ENCODE peak calls at places on chromosomes 12 and 14, in nine cellular contexts. Z is stimulated activated CD4-positive, alpha-beta T cell treated with anti-CD3 and anti-CD28 coated beads, Interleukin-4, amount 100 ng/mL, for 24 hours; S is activated gamma-delta T cell; I is BJ; H is Daoy; D is LNCaP clone FGC; E is neural progenitor cell; R is amniotic stem cell; P is NCI-H1092. V is an unnamed sample.

GRCh38 chr12:53219116-53219955 is 12.3 kb upstream of the ITGB7 start:
- DNase-seq in Z (peak), S (no peak), I (no peak), H (peak), D (no peak), E (no peak), R (no peak), P (no peak), V (peak)

GRCh38 chr12:116295327-116296263 is 18.1 kb upstream of the MED13L start:
- DNase-seq in Z (no peak), S (no peak), I (peak), H (no peak), D (no peak), E (no peak), R (no peak), P (no peak), V (no peak)

GRCh38 chr12:77124767-77125166 is 59.4 kb upstream of the E2F7 start:
- DNase-seq in Z (no peak), S (no peak), I (no peak), H (peak), D (no peak), E (no peak), R (no peak), P (no peak), V (no peak)

GRCh38 chr12:131176266-131176665 is 222.6 kb downstream of the ADGRD1 start:
- DNase-seq in Z (no peak), S (no peak), I (no peak), H (no peak), D (no peak), E (no peak), R (no peak), P (no peak), V (no peak)

GRCh38 chr12:75944905-75945412 is 86.6 kb downstream of the PHLDA1 start:
- DNase-seq in Z (no peak), S (no peak), I (no peak), H (no peak), D (no peak), E (no peak), R (no peak), P (no peak), V (no peak)

GRCh38 chr12:124869011-124869665 is 5.5 kb upstream of the SCARB1 start:
- DNase-seq in Z (no peak), S (no peak), I (no peak), H (peak), D (no peak), E (peak), R (no peak), P (no peak), V (no peak)

GRCh38 chr14:103109789-103110415 is 13.4 kb upstream of the TNFAIP2 start:
- DNase-seq in Z (no peak), S (no peak), I (no peak), H (peak), D (no peak), E (peak), R (no peak), P (no peak), V (no peak)

GRCh38 chr14:70664698-70665447 is 23.2 kb downstream of the TTC9 start:
- DNase-seq in Z (no peak), S (no peak), I (no peak), H (no peak), D (peak), E (no peak), R (no peak), P (no peak), V (no peak)

GRCh38 chr12:12636641-12637040 is 25.0 kb downstream of the CREBL2 start:
- DNase-seq in Z (no peak), S (no peak), I (no peak), H (no peak), D (no peak), E (no peak), R (no peak), P (no peak), V (no peak)

GRCh38 chr12:92502417-92503028 is 200.3 kb upstream of the PLEKHG7 start:
- DNase-seq in Z (peak), S (no peak), I (no peak), H (peak), D (no peak), E (no peak), R (no peak), P (no peak), V (peak)